ENCODE peak calls at places on chromosomes 6 and 20, in ten cellular contexts. One of them, this sample, is unnamed.
A peak's percentile ranks its signal among the peaks of the same experiment; 100 is the strongest.

GRCh38 chr6:56758120-56758519 is 115.4 kb upstream of the DST start:
- DNase-seq in brain microvascular endothelial cell: no peak
- DNase-seq in T-helper 2 cell: no peak
- DNase-seq in activated naive CD4-positive, alpha-beta T cell treated with Interleukin-2 at 50 U/mL for 16 hours: no peak
- DNase-seq in iris pigment epithelial cell: no peak
- DNase-seq in pancreas: no peak
- DNase-seq in activated T-helper 2 cell treated with anti-CD3 and anti-CD28 coated beads, Interferon-gamma antibody, Interleukin-2, Interleukin-4, amounts not matched to agents 10 μg/mL and 5 μg/mL and 100 μg/mL, durations not matched to agents 14 hours and 24 hours and 36 hours: no peak
- DNase-seq in aorta: no peak
- DNase-seq in HTR-8/SVneo: no peak
- DNase-seq in astrocyte: no peak
- DNase-seq in this sample: no peak

GRCh38 chr6:168062346-168063289 is 16.4 kb downstream of the FRMD1 start:
- DNase-seq in iris pigment epithelial cell: no peak
- DNase-seq in astrocyte: no peak
- DNase-seq in T-helper 2 cell: no peak
- DNase-seq in aorta: no peak
- DNase-seq in HTR-8/SVneo: no peak
- DNase-seq in activated naive CD4-positive, alpha-beta T cell treated with Interleukin-2 at 50 U/mL for 16 hours: no peak
- DNase-seq in brain microvascular endothelial cell: no peak
- DNase-seq in pancreas: no peak
- DNase-seq in activated T-helper 2 cell treated with anti-CD3 and anti-CD28 coated beads, Interferon-gamma antibody, Interleukin-2, Interleukin-4, amounts not matched to agents 10 μg/mL and 5 μg/mL and 100 μg/mL, durations not matched to agents 14 hours and 24 hours and 36 hours: no peak
- DNase-seq in this sample: no peak

GRCh38 chr6:157323924-157324276 is 581 bp upstream of the TMEM242 start:
- DNase-seq in iris pigment epithelial cell: peak; percentile 90
- DNase-seq in pancreas: peak; percentile 73
- DNase-seq in astrocyte: peak; percentile 82
- DNase-seq in brain microvascular endothelial cell: peak; percentile 78
- DNase-seq in HTR-8/SVneo: peak; percentile 50
- DNase-seq in activated T-helper 2 cell treated with anti-CD3 and anti-CD28 coated beads, Interferon-gamma antibody, Interleukin-2, Interleukin-4, amounts not matched to agents 10 μg/mL and 5 μg/mL and 100 μg/mL, durations not matched to agents 14 hours and 24 hours and 36 hours: peak; percentile 21
- DNase-seq in T-helper 2 cell: no peak
- DNase-seq in aorta: peak; percentile 92
- DNase-seq in activated naive CD4-positive, alpha-beta T cell treated with Interleukin-2 at 50 U/mL for 16 hours: peak; percentile 31
- DNase-seq in this sample: peak; percentile 91

GRCh38 chr20:62030834-62031434 is 34.7 kb downstream of the TAF4 start:
- DNase-seq in aorta: no peak
- DNase-seq in activated T-helper 2 cell treated with anti-CD3 and anti-CD28 coated beads, Interferon-gamma antibody, Interleukin-2, Interleukin-4, amounts not matched to agents 10 μg/mL and 5 μg/mL and 100 μg/mL, durations not matched to agents 14 hours and 24 hours and 36 hours: no peak
- DNase-seq in iris pigment epithelial cell: no peak
- DNase-seq in T-helper 2 cell: no peak
- DNase-seq in pancreas: no peak
- DNase-seq in brain microvascular endothelial cell: no peak
- DNase-seq in activated naive CD4-positive, alpha-beta T cell treated with Interleukin-2 at 50 U/mL for 16 hours: peak; percentile 9
- DNase-seq in astrocyte: no peak
- DNase-seq in HTR-8/SVneo: no peak
- DNase-seq in this sample: no peak

GRCh38 chr6:170081556-170081955 is 209.3 kb downstream of the DLL1 start:
- DNase-seq in HTR-8/SVneo: no peak
- DNase-seq in iris pigment epithelial cell: no peak
- DNase-seq in brain microvascular endothelial cell: no peak
- DNase-seq in aorta: peak; percentile 31
- DNase-seq in T-helper 2 cell: no peak
- DNase-seq in astrocyte: no peak
- DNase-seq in activated T-helper 2 cell treated with anti-CD3 and anti-CD28 coated beads, Interferon-gamma antibody, Interleukin-2, Interleukin-4, amounts not matched to agents 10 μg/mL and 5 μg/mL and 100 μg/mL, durations not matched to agents 14 hours and 24 hours and 36 hours: no peak
- DNase-seq in activated naive CD4-positive, alpha-beta T cell treated with Interleukin-2 at 50 U/mL for 16 hours: no peak
- DNase-seq in pancreas: no peak
- DNase-seq in this sample: no peak

GRCh38 chr20:50563133-50563944 is 53.2 kb downstream of the PTPN1 start:
- DNase-seq in T-helper 2 cell: no peak
- DNase-seq in brain microvascular endothelial cell: no peak
- DNase-seq in activated T-helper 2 cell treated with anti-CD3 and anti-CD28 coated beads, Interferon-gamma antibody, Interleukin-2, Interleukin-4, amounts not matched to agents 10 μg/mL and 5 μg/mL and 100 μg/mL, durations not matched to agents 14 hours and 24 hours and 36 hours: no peak
- DNase-seq in HTR-8/SVneo: no peak
- DNase-seq in activated naive CD4-positive, alpha-beta T cell treated with Interleukin-2 at 50 U/mL for 16 hours: no peak
- DNase-seq in aorta: no peak
- DNase-seq in astrocyte: no peak
- DNase-seq in pancreas: no peak
- DNase-seq in iris pigment epithelial cell: no peak
- DNase-seq in this sample: no peak

GRCh38 chr20:33725607-33726264 is 5.6 kb upstream of the PXMP4 start:
- DNase-seq in T-helper 2 cell: no peak
- DNase-seq in pancreas: no peak
- DNase-seq in activated naive CD4-positive, alpha-beta T cell treated with Interleukin-2 at 50 U/mL for 16 hours: no peak
- DNase-seq in activated T-helper 2 cell treated with anti-CD3 and anti-CD28 coated beads, Interferon-gamma antibody, Interleukin-2, Interleukin-4, amounts not matched to agents 10 μg/mL and 5 μg/mL and 100 μg/mL, durations not matched to agents 14 hours and 24 hours and 36 hours: no peak
- DNase-seq in brain microvascular endothelial cell: no peak
- DNase-seq in HTR-8/SVneo: no peak
- DNase-seq in iris pigment epithelial cell: no peak
- DNase-seq in aorta: no peak
- DNase-seq in astrocyte: no peak
- DNase-seq in this sample: no peak

GRCh38 chr6:122752990-122753687 is 26.4 kb upstream of the FABP7 start:
- DNase-seq in iris pigment epithelial cell: no peak
- DNase-seq in T-helper 2 cell: no peak
- DNase-seq in brain microvascular endothelial cell: no peak
- DNase-seq in astrocyte: no peak
- DNase-seq in activated T-helper 2 cell treated with anti-CD3 and anti-CD28 coated beads, Interferon-gamma antibody, Interleukin-2, Interleukin-4, amounts not matched to agents 10 μg/mL and 5 μg/mL and 100 μg/mL, durations not matched to agents 14 hours and 24 hours and 36 hours: no peak
- DNase-seq in aorta: no peak
- DNase-seq in HTR-8/SVneo: no peak
- DNase-seq in pancreas: no peak
- DNase-seq in activated naive CD4-positive, alpha-beta T cell treated with Interleukin-2 at 50 U/mL for 16 hours: no peak
- DNase-seq in this sample: no peak

GRCh38 chr6:66179363-66179762 is 472.3 kb upstream of the EYS start:
- DNase-seq in iris pigment epithelial cell: no peak
- DNase-seq in HTR-8/SVneo: no peak
- DNase-seq in brain microvascular endothelial cell: no peak
- DNase-seq in pancreas: no peak
- DNase-seq in T-helper 2 cell: no peak
- DNase-seq in astrocyte: no peak
- DNase-seq in activated naive CD4-positive, alpha-beta T cell treated with Interleukin-2 at 50 U/mL for 16 hours: no peak
- DNase-seq in aorta: no peak
- DNase-seq in activated T-helper 2 cell treated with anti-CD3 and anti-CD28 coated beads, Interferon-gamma antibody, Interleukin-2, Interleukin-4, amounts not matched to agents 10 μg/mL and 5 μg/mL and 100 μg/mL, durations not matched to agents 14 hours and 24 hours and 36 hours: no peak
- DNase-seq in this sample: no peak

GRCh38 chr20:16287776-16288175 is 285.5 kb downstream of the KIF16B start:
- DNase-seq in HTR-8/SVneo: no peak
- DNase-seq in activated T-helper 2 cell treated with anti-CD3 and anti-CD28 coated beads, Interferon-gamma antibody, Interleukin-2, Interleukin-4, amounts not matched to agents 10 μg/mL and 5 μg/mL and 100 μg/mL, durations not matched to agents 14 hours and 24 hours and 36 hours: no peak
- DNase-seq in iris pigment epithelial cell: no peak
- DNase-seq in activated naive CD4-positive, alpha-beta T cell treated with Interleukin-2 at 50 U/mL for 16 hours: no peak
- DNase-seq in astrocyte: no peak
- DNase-seq in pancreas: no peak
- DNase-seq in aorta: no peak
- DNase-seq in brain microvascular endothelial cell: no peak
- DNase-seq in T-helper 2 cell: no peak
- DNase-seq in this sample: no peak

GRCh38 chr6:52694404-52694803 is 23.5 kb downstream of the TMEM14A start:
- DNase-seq in activated T-helper 2 cell treated with anti-CD3 and anti-CD28 coated beads, Interferon-gamma antibody, Interleukin-2, Interleukin-4, amounts not matched to agents 10 μg/mL and 5 μg/mL and 100 μg/mL, durations not matched to agents 14 hours and 24 hours and 36 hours: no peak
- DNase-seq in pancreas: no peak
- DNase-seq in T-helper 2 cell: no peak
- DNase-seq in HTR-8/SVneo: no peak
- DNase-seq in iris pigment epithelial cell: no peak
- DNase-seq in aorta: no peak
- DNase-seq in astrocyte: no peak
- DNase-seq in brain microvascular endothelial cell: no peak
- DNase-seq in activated naive CD4-positive, alpha-beta T cell treated with Interleukin-2 at 50 U/mL for 16 hours: no peak
- DNase-seq in this sample: no peak

GRCh38 chr20:42218566-42218965 is 600.4 kb upstream of the CHD6 start:
- DNase-seq in activated naive CD4-positive, alpha-beta T cell treated with Interleukin-2 at 50 U/mL for 16 hours: no peak
- DNase-seq in iris pigment epithelial cell: no peak
- DNase-seq in HTR-8/SVneo: no peak
- DNase-seq in astrocyte: no peak
- DNase-seq in brain microvascular endothelial cell: no peak
- DNase-seq in pancreas: no peak
- DNase-seq in T-helper 2 cell: no peak
- DNase-seq in aorta: no peak
- DNase-seq in activated T-helper 2 cell treated with anti-CD3 and anti-CD28 coated beads, Interferon-gamma antibody, Interleukin-2, Interleukin-4, amounts not matched to agents 10 μg/mL and 5 μg/mL and 100 μg/mL, durations not matched to agents 14 hours and 24 hours and 36 hours: no peak
- DNase-seq in this sample: no peak